ENCODE peak calls at places on chromosomes 6 and 20, in five cellular contexts. F is fibroblast of lung, Y is glutamatergic neuron, N is Calu3, I is MCF 10A. X is an unnamed sample.

GRCh38 chr20:13130707-13131103 is 90.4 kb upstream of the ISM1 start:
- DNase-seq in F (no peak), Y (no peak), N (no peak), I (no peak), X (no peak)

GRCh38 chr6:158911746-158912158 is 88.2 kb downstream of the RSPH3 start:
- DNase-seq in F (no peak), Y (no peak), N (peak; percentile 72), I (no peak), X (no peak)

GRCh38 chr6:12160350-12160749 is 129.8 kb upstream of the EDN1 start:
- DNase-seq in F (peak; percentile 81), Y (no peak), N (no peak), I (peak; percentile 38), X (no peak)

GRCh38 chr20:63898882-63899558 is 4.1 kb downstream of the DNAJC5 start:
- DNase-seq in F (no peak), Y (no peak), N (no peak), I (no peak), X (no peak)

GRCh38 chr6:30122515-30122914 is 9.6 kb upstream of the TRIM31 start:
- DNase-seq in F (no peak), Y (no peak), N (peak; percentile 49), I (no peak), X (no peak)

GRCh38 chr6:119350202-119351004 is 842 bp upstream of the MAN1A1 start:
- DNase-seq in F (peak; percentile 73), Y (no peak), N (peak; percentile 8), I (peak; percentile 66), X (no peak)

GRCh38 chr6:127243501-127243900 is 23.2 kb upstream of the RNF146 start:
- DNase-seq in F (peak; percentile 75), Y (no peak), N (no peak), I (no peak), X (no peak)

GRCh38 chr20:50574108-50574507 is 63.9 kb downstream of the PTPN1 start:
- DNase-seq in F (no peak), Y (no peak), N (no peak), I (no peak), X (peak; percentile 11)

GRCh38 chr20:6744171-6744570 is 23.3 kb upstream of the BMP2 start:
- DNase-seq in F (no peak), Y (no peak), N (no peak), I (no peak), X (no peak)

GRCh38 chr6:111477481-111477938 is 5.5 kb downstream of the REV3L start:
- DNase-seq in F (peak; percentile 26), Y (no peak), N (no peak), I (no peak), X (no peak)

GRCh38 chr20:49712918-49713778 is 530 bp downstream of the B4GALT5 start:
- DNase-seq in F (no peak), Y (peak; percentile 54), N (peak; percentile 56), I (no peak), X (no peak)

GRCh38 chr20:9492067-9492466 is 22.3 kb upstream of the LAMP5 start:
- DNase-seq in F (no peak), Y (no peak), N (no peak), I (no peak), X (no peak)

GRCh38 chr6:7196019-7196402 is 88.2 kb downstream of the RREB1 start:
- DNase-seq in F (no peak), Y (no peak), N (no peak), I (no peak), X (no peak)

GRCh38 chr6:77403424-77403823 is 59.9 kb downstream of the HTR1B start:
- DNase-seq in F (peak; percentile 32), Y (no peak), N (no peak), I (peak; percentile 25), X (no peak)

GRCh38 chr6:118618676-118619377 is 32.6 kb downstream of the CEP85L start:
- DNase-seq in F (peak; percentile 19), Y (peak; percentile 71), N (peak; percentile 72), I (peak; percentile 67), X (peak; percentile 41)

GRCh38 chr20:326645-327031 is 1.3 kb downstream of the SOX12 start:
- DNase-seq in F (no peak), Y (peak; percentile 63), N (peak; percentile 33), I (peak; percentile 36), X (peak; percentile 49)

GRCh38 chr6:104855507-104855906 is 4.2 kb downstream of the HACE1 start:
- DNase-seq in F (peak; percentile 36), Y (no peak), N (no peak), I (peak; percentile 16), X (no peak)

GRCh38 chr20:5402903-5403531 is 86.3 kb upstream of the PROKR2 start:
- DNase-seq in F (no peak), Y (peak; percentile 43), N (peak; percentile 10), I (peak; percentile 51), X (no peak)

GRCh38 chr20:57412347-57413029 is 21.3 kb downstream of the RBM38 start:
- DNase-seq in F (no peak), Y (no peak), N (no peak), I (no peak), X (no peak)

GRCh38 chr6:47247227-47247797 is 62.4 kb downstream of the TNFRSF21 start:
- DNase-seq in F (no peak), Y (no peak), N (no peak), I (peak; percentile 9), X (no peak)

GRCh38 chr20:23159256-23159922 is 73.3 kb upstream of the CD93 start:
- DNase-seq in F (peak; percentile 20), Y (no peak), N (no peak), I (no peak), X (no peak)

GRCh38 chr6:31068738-31069340 is 43.5 kb downstream of the C6orf15 start:
- DNase-seq in F (peak; percentile 82), Y (peak; percentile 76), N (peak; percentile 94), I (peak; percentile 82), X (peak; percentile 52)

GRCh38 chr6:21769973-21770372 is 176.4 kb downstream of the SOX4 start:
- DNase-seq in F (peak; percentile 67), Y (no peak), N (no peak), I (no peak), X (no peak)

GRCh38 chr6:35089935-35090505 is 51.1 kb downstream of the TCP11 start:
- DNase-seq in F (peak; percentile 94), Y (no peak), N (no peak), I (no peak), X (no peak)

GRCh38 chr6:31143148-31143547 is 4.3 kb upstream of the PSORS1C2 start:
- DNase-seq in F (peak; percentile 90), Y (no peak), N (no peak), I (no peak), X (no peak)

GRCh38 chr20:47677314-47678129 is 107.8 kb downstream of the SULF2 start:
- DNase-seq in F (peak; percentile 29), Y (peak; percentile 70), N (peak; percentile 87), I (peak; percentile 60), X (peak; percentile 61)

GRCh38 chr6:36210886-36211595 is 14.5 kb downstream of the BRPF3 start:
- DNase-seq in F (no peak), Y (no peak), N (no peak), I (no peak), X (no peak)

GRCh38 chr20:5848711-5849505 is 98.7 kb downstream of the SHLD1 start:
- DNase-seq in F (peak; percentile 61), Y (no peak), N (no peak), I (peak; percentile 89), X (no peak)

GRCh38 chr20:61790116-61790827 is 275.4 kb downstream of the TAF4 start:
- DNase-seq in F (no peak), Y (no peak), N (no peak), I (no peak), X (no peak)

GRCh38 chr20:23117738-23118137 is 31.6 kb upstream of the CD93 start:
- DNase-seq in F (no peak), Y (no peak), N (no peak), I (no peak), X (no peak)

DNA sequence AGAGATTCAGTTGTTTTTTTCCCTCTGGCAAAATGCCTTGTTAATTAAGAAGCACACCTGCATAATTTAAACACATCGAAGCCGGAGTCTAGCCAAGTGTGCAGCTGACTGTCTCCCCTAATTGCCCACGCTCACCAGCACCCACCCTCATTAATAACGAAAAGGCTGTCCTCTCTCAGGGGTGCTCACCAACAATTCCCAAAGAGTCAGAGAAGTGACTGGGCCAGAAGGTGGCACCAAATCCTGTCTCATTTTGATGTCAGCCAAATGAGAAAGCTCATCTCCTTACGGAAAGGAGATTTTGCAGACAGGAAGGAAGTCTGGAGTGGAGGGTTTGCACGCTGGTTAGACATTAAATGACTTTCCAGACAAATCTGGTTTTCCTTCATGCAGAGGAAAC is 60.7 kb upstream of the MC3R start:
- DNase-seq in F (no peak), Y (no peak), N (no peak), I (peak; percentile 62), X (no peak)
- TF ChIP-seq CTCF in F (no peak), Y (no peak), N (no peak), I (peak; percentile 48), X (no peak)

DNA sequence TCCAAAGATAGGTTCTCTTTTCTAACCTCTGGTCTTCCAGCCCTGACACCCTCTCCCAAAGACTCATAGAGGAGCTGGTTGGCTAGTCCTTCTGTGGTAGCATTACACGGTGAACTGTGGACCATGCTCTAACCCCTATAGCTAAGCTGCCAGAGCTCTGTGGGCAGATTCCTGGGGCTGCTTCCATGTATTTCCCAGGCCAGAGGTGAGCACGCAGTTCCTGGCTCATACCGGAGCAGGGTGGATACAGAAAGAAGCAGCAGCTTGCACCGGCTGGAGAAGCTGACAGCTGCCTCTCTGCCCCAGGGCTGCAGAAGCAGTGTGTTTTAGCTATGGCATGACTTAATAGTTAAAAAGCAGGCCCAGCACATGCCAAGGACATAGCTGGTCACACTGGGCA is 84.1 kb upstream of the FOXP4 start:
- DNase-seq in F (no peak), Y (peak; percentile 39), N (no peak), I (no peak), X (no peak)
- TF ChIP-seq CTCF in F (no peak), Y (no peak), N (no peak), I (no peak), X (no peak)

GRCh38 chr6:27611451-27611850 is 138.5 kb upstream of the ZNF184 start:
- DNase-seq in F (no peak), Y (no peak), N (no peak), I (no peak), X (no peak)

GRCh38 chr6:27604986-27605385 is 132.1 kb upstream of the ZNF184 start:
- DNase-seq in F (peak; percentile 17), Y (no peak), N (no peak), I (peak; percentile 39), X (no peak)

GRCh38 chr6:27605401-27606342 is 132.8 kb upstream of the ZNF184 start:
- DNase-seq in F (peak; percentile 77), Y (no peak), N (peak; percentile 86), I (peak; percentile 87), X (no peak)

GRCh38 chr6:27608916-27609883 is 136.3 kb upstream of the ZNF184 start:
- DNase-seq in F (peak; percentile 71), Y (no peak), N (peak; percentile 78), I (peak; percentile 89), X (no peak)
- TF ChIP-seq CTCF in F (peak; percentile 96), Y (no peak), N (peak; percentile 83), I (peak; percentile 77), X (no peak)

DNA sequence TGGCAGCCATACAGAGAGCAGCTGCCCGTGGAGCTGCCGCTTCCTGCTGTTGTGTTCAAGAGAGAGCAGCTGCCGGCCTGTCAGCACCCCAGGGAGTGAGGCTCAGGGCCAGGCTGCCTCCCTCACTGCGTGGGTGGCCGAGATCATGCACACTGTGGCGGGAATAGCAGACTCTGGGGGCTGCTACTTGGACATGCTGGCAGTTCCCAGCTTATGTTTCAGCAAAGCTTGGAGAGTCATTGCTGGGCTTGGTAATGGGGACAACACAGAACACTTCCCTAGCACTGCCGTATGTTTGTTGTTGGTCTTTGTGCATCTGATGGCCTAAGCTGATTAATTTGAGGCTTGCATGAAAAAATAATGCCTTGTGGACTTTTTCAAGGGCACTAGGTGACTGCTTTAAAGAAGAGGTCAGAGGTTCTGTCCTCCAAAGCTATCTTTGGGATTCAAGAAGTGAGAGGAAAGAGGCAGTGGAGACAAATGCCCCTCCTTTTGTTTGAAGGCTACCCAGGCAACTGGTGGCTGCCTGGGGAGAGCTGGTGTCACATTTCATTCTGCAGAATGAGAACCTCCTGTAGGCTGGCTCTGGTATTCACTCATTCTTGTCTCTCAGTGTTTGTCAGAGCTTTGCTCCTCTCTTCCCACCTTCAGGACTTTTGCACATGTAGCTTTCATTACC is 18.8 kb downstream of the MRAP2 start:
- DNase-seq in F (peak; percentile 67), Y (peak; percentile 77), N (no peak), I (peak; percentile 50), X (no peak)
- TF ChIP-seq CTCF in F (no peak), Y (no peak), N (no peak), I (no peak), X (no peak)

X was measured in activated B cell treated with CpG ODN at 0.5 μM for 24 hours.